ENCODE peak calls at places on chromosomes 11 and 22, in five cellular contexts. F is Panc1; O is kidney tubule cell; M is HCT116; D is naive thymus-derived CD4-positive, alpha-beta T cell. B is an unnamed sample.

GRCh38 chr11:112516261-112516660 is 255.6 kb upstream of the PLET1 start:
- DNase-seq in F (no peak), O (no peak), M (no peak), D (no peak), B (no peak)

GRCh38 chr11:117876341-117877119 is at the start of gene FXYD6:
- DNase-seq in F (no peak), O (no peak), M (no peak), D (no peak), B (peak; percentile 54)

GRCh38 chr11:2311456-2312201 is 9.8 kb downstream of the TSPAN32 start:
- DNase-seq in F (no peak), O (no peak), M (no peak), D (no peak), B (no peak)

GRCh38 chr11:70080763-70081162 is 2.6 kb downstream of the ANO1 start:
- DNase-seq in F (no peak), O (peak; percentile 17), M (peak; percentile 38), D (no peak), B (no peak)

GRCh38 chr11:9765320-9766101 is 101.6 kb downstream of the SWAP70 start:
- DNase-seq in F (no peak), O (peak; percentile 48), M (no peak), D (no peak), B (peak; percentile 37)

GRCh38 chr22:19879996-19880785 is 25.5 kb upstream of the GNB1L start:
- DNase-seq in F (no peak), O (no peak), M (no peak), D (no peak), B (no peak)

GRCh38 chr11:129417458-129417857 is 41.8 kb downstream of the BARX2 start:
- DNase-seq in F (no peak), O (no peak), M (no peak), D (no peak), B (no peak)

GRCh38 chr11:32429477-32429876 is 5.9 kb downstream of the WT1 start:
- DNase-seq in F (no peak), O (no peak), M (no peak), D (no peak), B (no peak)

GRCh38 chr11:118046051-118046963 is 30.6 kb upstream of the TMPRSS4 start:
- DNase-seq in F (no peak), O (no peak), M (no peak), D (no peak), B (no peak)

GRCh38 chr22:19412934-19413333 is 18.6 kb downstream of the HIRA start:
- DNase-seq in F (no peak), O (no peak), M (no peak), D (no peak), B (no peak)